ENCODE peak calls at places on chromosome 10, in eight cellular contexts. Y, C, M, H, K, R, U and A are unnamed samples.

GRCh38 chr10:15627617-15628196 is 92.0 kb downstream of the ITGA8 start:
- DNase-seq in Y (no peak), C (no peak), M (no peak), H (no peak), K (no peak), R (no peak), U (no peak), A (no peak)

GRCh38 chr10:60932756-60933155 is 11.2 kb downstream of the RHOBTB1 start:
- DNase-seq in Y (no peak), C (no peak), M (no peak), H (no peak), K (no peak), R (no peak), U (no peak), A (no peak)

GRCh38 chr10:12186324-12186723 is 9.4 kb downstream of the NUDT5 start:
- DNase-seq in Y (no peak), C (no peak), M (no peak), H (no peak), K (no peak), R (no peak), U (peak; percentile 37), A (no peak)

GRCh38 chr10:75117996-75118395 is 6.5 kb downstream of the SAMD8 start:
- DNase-seq in Y (no peak), C (no peak), M (no peak), H (no peak), K (no peak), R (no peak), U (no peak), A (no peak)

GRCh38 chr10:132580617-132581016 is 43.0 kb downstream of the INPP5A start:
- DNase-seq in Y (no peak), C (no peak), M (no peak), H (no peak), K (no peak), R (no peak), U (no peak), A (no peak)

GRCh38 chr10:114604357-114605129 is 53.5 kb downstream of the ABLIM1 start:
- DNase-seq in Y (no peak), C (peak; percentile 15), M (no peak), H (no peak), K (no peak), R (no peak), U (no peak), A (no peak)

GRCh38 chr10:110919349-110919931 is at the start of gene SHOC2:
- DNase-seq in Y (no peak), C (no peak), M (peak; percentile 68), H (peak; percentile 99), K (peak; percentile 93), R (no peak), U (peak; percentile 51), A (peak; percentile 100)

GRCh38 chr10:110505130-110505815 is 7.6 kb downstream of the DUSP5 start:
- DNase-seq in Y (no peak), C (no peak), M (no peak), H (no peak), K (no peak), R (no peak), U (no peak), A (no peak)

GRCh38 chr10:80501381-80501912 is 36.3 kb upstream of the SH2D4B start:
- DNase-seq in Y (no peak), C (no peak), M (no peak), H (no peak), K (no peak), R (no peak), U (no peak), A (no peak)

GRCh38 chr10:29377333-29377961 is 88.6 kb downstream of the LYZL1 start:
- DNase-seq in Y (peak; percentile 8), C (peak; percentile 21), M (no peak), H (no peak), K (no peak), R (peak; percentile 65), U (peak; percentile 33), A (no peak)

GRCh38 chr10:4004990-4005389 is 220.0 kb upstream of the KLF6 start:
- DNase-seq in Y (no peak), C (no peak), M (no peak), H (no peak), K (no peak), R (no peak), U (no peak), A (no peak)

DNA sequence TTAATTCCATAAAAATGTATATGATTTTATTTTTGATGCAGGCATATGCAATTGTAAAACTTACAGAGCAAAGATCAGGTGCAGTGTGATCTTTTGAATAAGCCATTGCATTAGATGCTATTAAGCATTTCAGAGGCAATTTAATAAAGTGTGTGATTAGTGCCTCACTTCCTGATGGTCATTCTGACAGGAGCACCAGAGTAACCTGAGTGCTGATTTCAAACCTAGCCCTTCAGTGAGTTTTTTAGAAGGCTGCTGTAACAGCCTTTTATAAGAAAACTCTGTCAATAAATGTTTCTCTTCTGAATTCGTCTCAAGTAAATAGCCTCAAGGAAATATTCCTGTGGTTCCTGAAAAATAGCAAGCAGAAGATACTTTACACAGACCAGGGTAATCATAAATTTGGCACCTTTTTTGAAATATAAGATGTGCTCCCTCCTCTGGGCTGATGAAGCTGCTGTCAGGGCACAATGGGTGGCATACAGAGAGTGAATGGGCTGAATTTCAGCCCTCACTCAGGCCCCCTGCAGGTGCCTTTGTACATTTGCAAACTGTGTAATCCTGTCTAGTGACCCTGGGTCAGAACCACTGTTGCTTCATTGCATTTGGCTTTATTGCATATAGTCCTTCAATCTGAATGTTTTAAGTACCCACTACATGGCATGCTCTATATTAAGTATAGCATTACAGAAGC is 193.7 kb upstream of the CSTF2T start:
- DNase-seq in Y (peak; percentile 40), C (peak; percentile 17), M (peak; percentile 12), H (no peak), K (no peak), R (no peak), U (peak; percentile 85), A (no peak)
- TF ChIP-seq CTCF in Y (peak; percentile 54), C (no peak), M (peak; percentile 39), H (no peak), K (no peak), R (peak; percentile 42), U (peak; percentile 98), A (peak; percentile 67)

GRCh38 chr10:93074137-93074596 is 474 bp downstream of the CYP26A1 start:
- DNase-seq in Y (no peak), C (peak; percentile 71), M (peak; percentile 40), H (no peak), K (no peak), R (no peak), U (peak; percentile 18), A (no peak)
- TF ChIP-seq CTCF in Y (peak; percentile 18), C (peak; percentile 59), M (no peak), H (no peak), K (no peak), R (peak; percentile 16), U (no peak), A (peak; percentile 65)

DNA sequence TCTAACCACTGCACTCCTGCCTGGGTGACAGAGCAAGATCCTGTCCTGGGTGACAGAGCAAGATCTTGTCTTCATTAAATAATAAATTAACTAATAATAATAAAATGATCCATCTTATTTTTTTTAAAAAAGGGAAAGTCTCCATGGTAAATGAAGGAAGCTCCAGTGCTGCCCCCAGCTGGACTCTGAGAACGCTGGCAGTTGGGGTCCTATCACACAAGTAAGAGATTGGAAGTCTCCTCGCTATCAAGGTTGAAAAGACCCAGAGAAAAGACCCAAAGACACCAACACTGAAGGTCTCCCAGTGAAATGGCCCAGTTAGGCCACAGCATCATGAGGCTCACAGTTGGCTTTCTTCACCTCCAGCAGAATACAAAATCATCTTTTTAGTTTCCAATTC is 13.8 kb upstream of the C10orf67 start:
- DNase-seq in Y (no peak), C (no peak), M (peak; percentile 10), H (no peak), K (no peak), R (no peak), U (no peak), A (no peak)
- TF ChIP-seq CTCF in Y (no peak), C (no peak), M (no peak), H (no peak), K (no peak), R (no peak), U (no peak), A (peak; percentile 47)

GRCh38 chr10:68330852-68331454 is 911 bp upstream of the HNRNPH3 start:
- DNase-seq in Y (no peak), C (peak; percentile 24), M (peak; percentile 6), H (peak; percentile 36), K (peak; percentile 16), R (no peak), U (no peak), A (no peak)

GRCh38 chr10:68333452-68333851 is 724 bp upstream of the PBLD start:
- DNase-seq in Y (no peak), C (no peak), M (no peak), H (no peak), K (no peak), R (no peak), U (no peak), A (no peak)

GRCh38 chr10:68333058-68333395 is 299 bp upstream of the PBLD start:
- DNase-seq in Y (no peak), C (no peak), M (no peak), H (no peak), K (no peak), R (no peak), U (no peak), A (no peak)

GRCh38 chr10:68332259-68333057 is at the start of gene PBLD:
- DNase-seq in Y (peak; percentile 43), C (peak; percentile 82), M (peak; percentile 72), H (peak; percentile 79), K (peak; percentile 56), R (peak; percentile 45), U (peak; percentile 86), A (no peak)

DNA sequence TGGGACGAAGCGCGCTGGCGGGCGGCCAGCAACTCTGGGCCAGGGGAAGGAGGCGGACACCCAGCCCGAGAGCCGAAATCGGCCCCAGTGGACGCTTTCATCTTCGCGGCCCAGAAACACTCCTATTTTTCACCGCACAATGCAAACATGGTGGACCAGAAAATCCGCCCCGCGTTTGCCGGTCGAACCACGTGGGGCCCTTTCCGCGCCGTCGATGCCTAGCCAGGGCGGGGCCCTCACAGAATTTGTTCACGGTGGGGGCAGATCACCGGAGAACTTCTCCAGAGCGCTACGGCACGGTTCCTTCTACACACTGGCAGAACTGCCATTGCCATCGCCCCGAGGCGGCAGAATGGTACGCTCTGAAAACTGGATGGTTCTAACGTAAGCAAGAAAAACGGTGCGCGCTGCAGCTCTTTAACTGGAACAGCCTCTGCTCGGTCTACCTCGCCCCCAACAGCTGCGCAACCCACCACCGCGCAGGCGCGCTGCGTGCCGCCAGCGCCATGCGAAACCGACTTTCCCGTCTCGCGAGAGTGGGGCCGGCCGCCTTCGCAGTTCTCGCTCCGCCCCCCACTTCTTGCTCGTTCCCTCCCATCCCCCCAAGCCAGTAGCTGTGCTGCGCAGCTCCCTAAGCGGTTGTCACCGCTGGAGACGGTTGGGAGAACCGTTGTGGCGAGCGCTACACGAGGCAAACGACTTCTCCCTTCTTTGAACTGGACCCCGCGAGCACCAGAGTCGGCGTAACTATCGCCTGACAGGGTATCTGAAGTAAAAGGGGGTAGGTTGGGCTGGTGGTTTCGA is at the start of gene HNRNPH3:
- DNase-seq in Y (peak; percentile 92), C (peak; percentile 99), M (peak; percentile 99), H (peak; percentile 99), K (peak; percentile 97), R (peak; percentile 95), U (peak; percentile 100), A (peak; percentile 99)
- TF ChIP-seq CTCF in Y (no peak), C (no peak), M (no peak), H (no peak), K (no peak), R (no peak), U (no peak), A (peak; percentile 30)